ENCODE peak calls at places on chromosomes 12 and 14, in five cellular contexts. W is H7, E is colonic mucosa, P is NCI-H146, B is NCI-H1694 treated with DMSO at 0.1 percent for 48 hours. S is an unnamed sample.

GRCh38 chr14:100076133-100076532 is 10.9 kb downstream of the EVL start:
- DNase-seq in W (peak), E (no peak), P (no peak), B (no peak), S (no peak)

GRCh38 chr12:47843226-47843980 is 23.7 kb upstream of the HDAC7 start:
- DNase-seq in W (no peak), E (no peak), P (no peak), B (no peak), S (no peak)

GRCh38 chr14:80316426-80316825 is 105.1 kb upstream of the DIO2 start:
- DNase-seq in W (no peak), E (no peak), P (no peak), B (no peak), S (no peak)

GRCh38 chr12:89951050-89951693 is 242.5 kb upstream of the ATP2B1 start:
- DNase-seq in W (no peak), E (peak), P (no peak), B (no peak), S (no peak)

GRCh38 chr12:127711108-127711507 is 555.9 kb upstream of the TMEM132C start:
- DNase-seq in W (peak), E (no peak), P (no peak), B (no peak), S (no peak)

GRCh38 chr14:66056268-66056907 is 429.8 kb upstream of the CCDC196 start:
- DNase-seq in W (no peak), E (no peak), P (no peak), B (no peak), S (no peak)

GRCh38 chr12:131054345-131055092 is 100.8 kb downstream of the ADGRD1 start:
- DNase-seq in W (no peak), E (no peak), P (no peak), B (no peak), S (no peak)

GRCh38 chr14:64878775-64879634 is 702 bp downstream of the SPTB start:
- DNase-seq in W (peak), E (peak), P (peak), B (peak), S (no peak)

GRCh38 chr12:116532986-116533342 is 26.2 kb upstream of the MAP1LC3B2 start:
- DNase-seq in W (no peak), E (no peak), P (no peak), B (no peak), S (no peak)

GRCh38 chr12:6363330-6364036 is 11.9 kb downstream of the SCNN1A start:
- DNase-seq in W (peak), E (peak), P (no peak), B (no peak), S (no peak)

GRCh38 chr14:81953419-81953818 is 419.8 kb upstream of the SEL1L start:
- DNase-seq in W (no peak), E (no peak), P (no peak), B (no peak), S (no peak)

GRCh38 chr14:90532826-90533525 is 136.1 kb downstream of the CALM1 start:
- DNase-seq in W (peak), E (no peak), P (no peak), B (no peak), S (no peak)

GRCh38 chr12:1605129-1606020 is 11.0 kb upstream of the FBXL14 start:
- DNase-seq in W (peak), E (peak), P (peak), B (peak), S (peak)

GRCh38 chr14:90513151-90514014 is 116.6 kb downstream of the CALM1 start:
- DNase-seq in W (peak), E (peak), P (peak), B (peak), S (peak)

GRCh38 chr12:112850343-112850742 is 56.4 kb upstream of the OAS1 start:
- DNase-seq in W (no peak), E (no peak), P (no peak), B (no peak), S (no peak)

GRCh38 chr12:103955811-103956514 is 9.7 kb upstream of the TDG start:
- DNase-seq in W (peak), E (peak), P (peak), B (no peak), S (no peak)

GRCh38 chr12:98575013-98575412 is 18.5 kb upstream of the SLC25A3 start:
- DNase-seq in W (no peak), E (no peak), P (no peak), B (no peak), S (no peak)

GRCh38 chr14:101130861-101131260 is 227.3 kb upstream of the RTL1 start:
- DNase-seq in W (peak), E (no peak), P (no peak), B (no peak), S (no peak)

GRCh38 chr12:104573-105081 is 38.1 kb downstream of the IQSEC3 start:
- DNase-seq in W (peak), E (peak), P (peak), B (no peak), S (peak)

GRCh38 chr14:52175982-52176502 is 91.5 kb upstream of the PTGDR start:
- DNase-seq in W (no peak), E (no peak), P (no peak), B (no peak), S (no peak)

GRCh38 chr12:57477710-57478681 is 1.7 kb downstream of the ARHGAP9 start:
- DNase-seq in W (no peak), E (no peak), P (no peak), B (no peak), S (no peak)

GRCh38 chr14:72801381-72801812 is 92.5 kb downstream of the DPF3 start:
- DNase-seq in W (no peak), E (no peak), P (no peak), B (no peak), S (no peak)

GRCh38 chr12:66647034-66647691 is 31.7 kb downstream of the GRIP1 start:
- DNase-seq in W (no peak), E (no peak), P (no peak), B (no peak), S (no peak)

GRCh38 chr14:48963231-48963630 is 622.9 kb downstream of the RPS29 start:
- DNase-seq in W (no peak), E (no peak), P (no peak), B (no peak), S (no peak)

GRCh38 chr12:91178139-91178561 is 4.5 kb downstream of the DCN start:
- DNase-seq in W (no peak), E (no peak), P (no peak), B (peak), S (no peak)

GRCh38 chr12:64098709-64099354 is 123.3 kb downstream of the KICS2 start:
- DNase-seq in W (no peak), E (no peak), P (no peak), B (peak), S (peak)

GRCh38 chr12:5138845-5139244 is 95.2 kb downstream of the KCNA5 start:
- DNase-seq in W (no peak), E (no peak), P (no peak), B (no peak), S (no peak)

GRCh38 chr14:69873877-69874780 is 5.1 kb upstream of the SMOC1 start:
- DNase-seq in W (no peak), E (no peak), P (no peak), B (no peak), S (no peak)

GRCh38 chr12:68042212-68042699 is 53.0 kb downstream of the IFNG-AS1 start:
- DNase-seq in W (no peak), E (no peak), P (peak), B (peak), S (peak)

GRCh38 chr12:9039397-9039977 is 50.1 kb downstream of the KLRG1 start:
- DNase-seq in W (peak), E (no peak), P (peak), B (peak), S (no peak)

GRCh38 chr12:109092484-109093021 is 719 bp downstream of the ALKBH2 start:
- DNase-seq in W (no peak), E (peak), P (no peak), B (no peak), S (no peak)

GRCh38 chr12:108912361-108912760 is 32.5 kb downstream of the DAO start:
- DNase-seq in W (no peak), E (no peak), P (no peak), B (no peak), S (no peak)

GRCh38 chr12:2963154-2963759 is 4.1 kb downstream of the TEAD4 start:
- DNase-seq in W (peak), E (no peak), P (peak), B (no peak), S (no peak)

S was measured in DMS 273 treated with DMSO at 0.1 percent for 48 hours.